ENCODE peak calls at places on chromosomes 1 and 21, in five cellular contexts. One of them, this sample, is unnamed.

GRCh38 chr1:116763116-116763786 is 9.0 kb downstream of the CD2 start:
- DNase-seq in nephron progenitor cell: no peak
- DNase-seq in PC-3: no peak
- DNase-seq in CD4-positive, alpha-beta T cell: no peak
- DNase-seq in GM23338: no peak
- DNase-seq in this sample: peak; percentile 29

GRCh38 chr1:6163973-6164617 is 16.0 kb downstream of the CHD5 start:
- DNase-seq in GM23338: no peak
- DNase-seq in PC-3: no peak
- DNase-seq in CD4-positive, alpha-beta T cell: no peak
- DNase-seq in nephron progenitor cell: no peak
- DNase-seq in this sample: no peak

GRCh38 chr1:28640766-28641165 is 2.1 kb downstream of the TAF12 start:
- DNase-seq in CD4-positive, alpha-beta T cell: peak; percentile 15
- DNase-seq in nephron progenitor cell: no peak
- DNase-seq in GM23338: peak; percentile 36
- DNase-seq in PC-3: peak; percentile 43
- DNase-seq in this sample: peak; percentile 21

GRCh38 chr1:81305997-81306452 is 494.7 kb upstream of the ADGRL2 start:
- DNase-seq in GM23338: peak; percentile 62
- DNase-seq in nephron progenitor cell: peak; percentile 2
- DNase-seq in PC-3: peak; percentile 38
- DNase-seq in CD4-positive, alpha-beta T cell: no peak
- DNase-seq in this sample: peak; percentile 68

GRCh38 chr1:234619794-234620247 is 9.8 kb upstream of the IRF2BP2 start:
- DNase-seq in CD4-positive, alpha-beta T cell: no peak
- DNase-seq in nephron progenitor cell: no peak
- DNase-seq in GM23338: no peak
- DNase-seq in PC-3: no peak
- DNase-seq in this sample: no peak

GRCh38 chr1:207672525-207673130 is 27.7 kb downstream of the CR1L start:
- DNase-seq in nephron progenitor cell: no peak
- DNase-seq in CD4-positive, alpha-beta T cell: no peak
- DNase-seq in GM23338: peak; percentile 92
- DNase-seq in PC-3: peak; percentile 86
- DNase-seq in this sample: peak; percentile 55

GRCh38 chr1:229124471-229125198 is 146.3 kb upstream of the RAB4A start:
- DNase-seq in PC-3: no peak
- DNase-seq in nephron progenitor cell: no peak
- DNase-seq in GM23338: no peak
- DNase-seq in CD4-positive, alpha-beta T cell: no peak
- DNase-seq in this sample: no peak

GRCh38 chr1:186806477-186806876 is 22.3 kb upstream of the PLA2G4A start:
- DNase-seq in GM23338: peak; percentile 63
- DNase-seq in CD4-positive, alpha-beta T cell: no peak
- DNase-seq in nephron progenitor cell: peak; percentile 5
- DNase-seq in PC-3: peak; percentile 68
- DNase-seq in this sample: peak; percentile 18

GRCh38 chr1:245654460-245655050 is 499.8 kb downstream of the KIF26B start:
- DNase-seq in PC-3: no peak
- DNase-seq in CD4-positive, alpha-beta T cell: no peak
- DNase-seq in nephron progenitor cell: no peak
- DNase-seq in GM23338: peak; percentile 30
- DNase-seq in this sample: no peak

GRCh38 chr1:25782608-25783201 is 17.3 kb upstream of the SELENON start:
- DNase-seq in PC-3: no peak
- DNase-seq in CD4-positive, alpha-beta T cell: no peak
- DNase-seq in GM23338: no peak
- DNase-seq in nephron progenitor cell: no peak
- DNase-seq in this sample: no peak

GRCh38 chr1:41374711-41375110 is 13.5 kb downstream of the FOXO6 start:
- DNase-seq in nephron progenitor cell: no peak
- DNase-seq in GM23338: no peak
- DNase-seq in PC-3: no peak
- DNase-seq in CD4-positive, alpha-beta T cell: no peak
- DNase-seq in this sample: no peak

GRCh38 chr1:116325922-116326321 is 47.1 kb upstream of the ATP1A1 start:
- DNase-seq in nephron progenitor cell: no peak
- DNase-seq in GM23338: no peak
- DNase-seq in PC-3: no peak
- DNase-seq in CD4-positive, alpha-beta T cell: peak; percentile 25
- DNase-seq in this sample: no peak

GRCh38 chr1:56578664-56578962 is 750 bp downstream of the PLPP3 start:
- DNase-seq in nephron progenitor cell: peak; percentile 62
- DNase-seq in GM23338: no peak
- DNase-seq in PC-3: no peak
- DNase-seq in CD4-positive, alpha-beta T cell: no peak
- DNase-seq in this sample: no peak

GRCh38 chr1:57281324-57281723 is 142.5 kb downstream of the DAB1 start:
- DNase-seq in GM23338: no peak
- DNase-seq in CD4-positive, alpha-beta T cell: no peak
- DNase-seq in nephron progenitor cell: no peak
- DNase-seq in PC-3: no peak
- DNase-seq in this sample: no peak

GRCh38 chr1:65429806-65430205 is 9.3 kb downstream of the LEPR start:
- DNase-seq in nephron progenitor cell: no peak
- DNase-seq in PC-3: peak; percentile 83
- DNase-seq in CD4-positive, alpha-beta T cell: no peak
- DNase-seq in GM23338: no peak
- DNase-seq in this sample: peak; percentile 87

GRCh38 chr1:159647616-159648015 is 60.0 kb downstream of the APCS start:
- DNase-seq in CD4-positive, alpha-beta T cell: no peak
- DNase-seq in PC-3: no peak
- DNase-seq in GM23338: no peak
- DNase-seq in nephron progenitor cell: no peak
- DNase-seq in this sample: peak; percentile 39

GRCh38 chr1:161987872-161988271 is 35.8 kb downstream of the OLFML2B start:
- DNase-seq in PC-3: no peak
- DNase-seq in CD4-positive, alpha-beta T cell: no peak
- DNase-seq in nephron progenitor cell: no peak
- DNase-seq in GM23338: no peak
- DNase-seq in this sample: no peak

GRCh38 chr1:27643626-27644368 is 8.8 kb upstream of the FGR start:
- DNase-seq in GM23338: peak; percentile 92
- DNase-seq in PC-3: peak; percentile 59
- DNase-seq in nephron progenitor cell: peak; percentile 61
- DNase-seq in CD4-positive, alpha-beta T cell: peak; percentile 62
- DNase-seq in this sample: peak; percentile 66

GRCh38 chr1:115189814-115190541 is 100.7 kb upstream of the TSPAN2 start:
- DNase-seq in nephron progenitor cell: no peak
- DNase-seq in CD4-positive, alpha-beta T cell: no peak
- DNase-seq in GM23338: no peak
- DNase-seq in PC-3: peak; percentile 94
- DNase-seq in this sample: peak; percentile 97

GRCh38 chr1:230790026-230790425 is 42.8 kb downstream of the CAPN9 start:
- DNase-seq in nephron progenitor cell: no peak
- DNase-seq in CD4-positive, alpha-beta T cell: no peak
- DNase-seq in GM23338: no peak
- DNase-seq in PC-3: no peak
- DNase-seq in this sample: no peak
- TF ChIP-seq CTCF in nephron progenitor cell: no peak
- TF ChIP-seq CTCF in CD4-positive, alpha-beta T cell: no peak
- TF ChIP-seq CTCF in GM23338: no peak
- TF ChIP-seq CTCF in PC-3: no peak
- TF ChIP-seq CTCF in this sample: no peak

DNA sequence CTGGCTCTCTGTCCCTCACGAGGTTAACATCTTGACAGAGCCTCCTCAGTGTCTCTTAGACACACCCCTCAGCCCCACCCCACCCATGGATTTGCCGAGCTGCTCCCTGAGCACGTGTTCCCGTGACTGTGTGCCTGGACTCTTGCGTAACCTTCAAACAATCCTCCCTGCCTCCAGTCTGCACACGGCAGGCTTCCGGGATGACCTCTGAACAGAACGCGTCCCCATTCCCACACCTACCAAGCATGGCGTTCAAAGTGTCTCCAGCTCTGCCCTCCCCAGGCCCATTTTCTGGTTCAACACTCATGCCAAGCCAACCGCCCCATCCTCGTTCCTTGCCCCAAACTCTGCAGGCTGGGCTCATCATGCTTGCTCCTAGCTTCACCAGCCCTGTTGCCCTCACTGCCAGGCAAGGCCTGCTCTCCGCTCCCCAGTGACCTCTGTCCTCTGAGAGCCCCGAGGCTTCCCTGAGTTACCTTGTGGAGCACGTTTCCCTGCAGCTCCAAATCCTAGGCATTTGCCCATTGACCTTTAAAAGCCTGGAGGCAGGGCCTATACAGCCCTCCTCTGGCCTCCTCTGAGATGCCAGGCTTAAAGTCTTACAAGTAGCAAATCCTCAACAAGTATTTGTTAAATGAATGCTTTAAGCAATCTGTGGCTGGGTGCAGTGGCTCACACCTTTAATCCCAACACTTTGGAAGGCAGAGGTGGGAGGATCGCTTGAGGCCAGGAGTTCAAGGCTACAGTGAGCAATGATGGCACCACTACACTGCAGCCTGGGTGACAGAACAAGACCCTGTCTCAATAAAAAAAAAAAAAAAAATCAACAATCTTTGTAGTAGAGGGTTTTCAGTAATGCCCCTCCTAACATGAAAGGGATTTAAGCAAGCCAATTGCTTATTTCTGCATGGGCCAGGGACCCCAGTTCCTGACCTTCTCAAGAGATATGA is 5.0 kb downstream of the AGT start:
- DNase-seq in CD4-positive, alpha-beta T cell: no peak
- DNase-seq in GM23338: no peak
- DNase-seq in nephron progenitor cell: no peak
- DNase-seq in PC-3: no peak
- DNase-seq in this sample: peak; percentile 48
- TF ChIP-seq CTCF in CD4-positive, alpha-beta T cell: no peak
- TF ChIP-seq CTCF in GM23338: no peak
- TF ChIP-seq CTCF in nephron progenitor cell: no peak
- TF ChIP-seq CTCF in PC-3: no peak
- TF ChIP-seq CTCF in this sample: no peak

DNA sequence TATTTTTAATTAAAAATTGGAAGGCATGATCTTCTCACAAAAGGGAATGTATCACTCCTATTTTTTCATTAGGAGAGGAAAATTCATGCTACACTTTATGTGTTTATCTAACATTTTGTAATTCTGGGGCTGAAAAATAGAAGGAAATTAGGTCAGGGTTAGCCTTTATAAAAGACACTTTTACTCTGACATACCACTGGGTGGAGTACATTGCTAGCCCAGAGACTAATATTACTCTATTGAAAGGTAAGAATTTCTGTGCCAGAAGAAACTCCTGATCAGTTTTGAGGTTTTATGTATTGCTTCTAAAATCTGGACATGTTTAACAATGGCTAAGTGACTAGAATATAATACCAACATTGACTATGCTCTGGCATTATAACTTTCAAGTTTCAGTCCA is 724.6 kb downstream of the USP25 start:
- DNase-seq in GM23338: peak; percentile 10
- DNase-seq in nephron progenitor cell: no peak
- DNase-seq in PC-3: no peak
- DNase-seq in CD4-positive, alpha-beta T cell: no peak
- DNase-seq in this sample: peak; percentile 37
- TF ChIP-seq CTCF in GM23338: peak; percentile 36
- TF ChIP-seq CTCF in nephron progenitor cell: no peak
- TF ChIP-seq CTCF in PC-3: peak; percentile 44
- TF ChIP-seq CTCF in CD4-positive, alpha-beta T cell: no peak
- TF ChIP-seq CTCF in this sample: peak; percentile 50

DNA sequence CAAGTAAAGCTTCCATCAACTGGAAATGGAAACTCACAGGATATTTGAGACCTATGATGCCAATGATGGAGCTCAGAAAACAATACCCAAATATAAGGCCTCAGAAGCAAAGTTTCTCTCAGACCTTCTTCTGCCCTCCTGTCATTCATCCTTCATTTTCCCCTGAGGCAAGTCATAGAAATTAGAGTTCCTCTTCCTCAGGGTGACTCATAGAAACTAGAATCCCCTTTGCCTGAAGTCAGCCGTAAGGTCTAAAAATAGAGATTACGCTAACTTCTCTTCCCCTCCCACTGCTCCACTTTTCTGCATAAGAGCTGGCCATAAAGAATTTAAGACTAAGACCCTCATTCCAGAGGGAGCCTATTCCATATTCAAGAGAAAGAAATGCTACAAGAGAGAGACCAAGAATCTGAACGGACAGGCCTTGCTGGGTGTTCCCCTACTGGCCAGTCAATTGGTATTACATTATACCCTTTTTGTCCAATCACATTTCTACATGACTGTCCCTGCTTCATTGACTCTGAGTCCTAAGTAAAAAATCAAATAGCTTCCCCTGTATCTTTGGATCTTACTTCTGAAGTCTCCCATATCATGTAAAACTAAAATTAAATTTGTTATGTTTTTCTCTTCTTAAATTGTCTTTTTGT is 994.9 kb downstream of the ADGRL2 start:
- DNase-seq in GM23338: peak; percentile 26
- DNase-seq in PC-3: no peak
- DNase-seq in nephron progenitor cell: no peak
- DNase-seq in CD4-positive, alpha-beta T cell: no peak
- DNase-seq in this sample: no peak
- TF ChIP-seq CTCF in GM23338: no peak
- TF ChIP-seq CTCF in PC-3: no peak
- TF ChIP-seq CTCF in nephron progenitor cell: no peak
- TF ChIP-seq CTCF in CD4-positive, alpha-beta T cell: no peak
- TF ChIP-seq CTCF in this sample: no peak

GRCh38 chr1:39827201-39827600 is 38.5 kb upstream of the BMP8B start:
- DNase-seq in nephron progenitor cell: no peak
- DNase-seq in PC-3: no peak
- DNase-seq in CD4-positive, alpha-beta T cell: no peak
- DNase-seq in GM23338: no peak
- DNase-seq in this sample: no peak

GRCh38 chr1:39825432-39825941 is 36.8 kb upstream of the BMP8B start:
- DNase-seq in nephron progenitor cell: no peak
- DNase-seq in GM23338: no peak
- DNase-seq in PC-3: peak; percentile 46
- DNase-seq in CD4-positive, alpha-beta T cell: no peak
- DNase-seq in this sample: no peak

GRCh38 chr1:39829791-39830533 is 41.3 kb upstream of the BMP8B start:
- DNase-seq in CD4-positive, alpha-beta T cell: no peak
- DNase-seq in PC-3: peak; percentile 71
- DNase-seq in nephron progenitor cell: no peak
- DNase-seq in GM23338: no peak
- DNase-seq in this sample: peak; percentile 13

GRCh38 chr1:39828734-39829133 is 40.1 kb upstream of the BMP8B start:
- DNase-seq in GM23338: no peak
- DNase-seq in nephron progenitor cell: no peak
- DNase-seq in CD4-positive, alpha-beta T cell: no peak
- DNase-seq in PC-3: no peak
- DNase-seq in this sample: no peak

GRCh38 chr1:39826583-39826982 is 37.9 kb upstream of the BMP8B start:
- DNase-seq in PC-3: no peak
- DNase-seq in GM23338: no peak
- DNase-seq in CD4-positive, alpha-beta T cell: no peak
- DNase-seq in nephron progenitor cell: no peak
- DNase-seq in this sample: no peak
- TF ChIP-seq CTCF in PC-3: no peak
- TF ChIP-seq CTCF in GM23338: peak; percentile 28
- TF ChIP-seq CTCF in CD4-positive, alpha-beta T cell: no peak
- TF ChIP-seq CTCF in nephron progenitor cell: no peak
- TF ChIP-seq CTCF in this sample: no peak

GRCh38 chr1:209618291-209618690 is 33.9 kb downstream of the LAMB3 start:
- DNase-seq in nephron progenitor cell: no peak
- DNase-seq in CD4-positive, alpha-beta T cell: no peak
- DNase-seq in GM23338: no peak
- DNase-seq in PC-3: no peak
- DNase-seq in this sample: no peak
- TF ChIP-seq CTCF in nephron progenitor cell: no peak
- TF ChIP-seq CTCF in CD4-positive, alpha-beta T cell: no peak
- TF ChIP-seq CTCF in GM23338: no peak
- TF ChIP-seq CTCF in PC-3: no peak
- TF ChIP-seq CTCF in this sample: no peak

GRCh38 chr1:230922620-230923019 is 54.3 kb upstream of the C1orf198 start:
- DNase-seq in CD4-positive, alpha-beta T cell: no peak
- DNase-seq in PC-3: no peak
- DNase-seq in GM23338: no peak
- DNase-seq in nephron progenitor cell: no peak
- DNase-seq in this sample: peak; percentile 8
- TF ChIP-seq CTCF in CD4-positive, alpha-beta T cell: no peak
- TF ChIP-seq CTCF in PC-3: no peak
- TF ChIP-seq CTCF in GM23338: peak; percentile 31
- TF ChIP-seq CTCF in nephron progenitor cell: no peak
- TF ChIP-seq CTCF in this sample: no peak

GRCh38 chr1:8443558-8444194 is 125.8 kb downstream of the SLC45A1 start:
- DNase-seq in CD4-positive, alpha-beta T cell: no peak
- DNase-seq in GM23338: peak; percentile 97
- DNase-seq in PC-3: peak; percentile 40
- DNase-seq in nephron progenitor cell: no peak
- DNase-seq in this sample: peak; percentile 29
- TF ChIP-seq CTCF in CD4-positive, alpha-beta T cell: no peak
- TF ChIP-seq CTCF in GM23338: peak; percentile 80
- TF ChIP-seq CTCF in PC-3: peak; percentile 45
- TF ChIP-seq CTCF in nephron progenitor cell: no peak
- TF ChIP-seq CTCF in this sample: peak; percentile 30